ENCODE peak calls at places on chromosomes 1 and 21, in eight cellular contexts. P is GM23338, X is SK-N-SH, N is H1, D is K562, G is HepG2, O is endothelial cell of umbilical vein, C is GM12878. I is an unnamed sample.
A peak's percentile ranks its signal among the peaks of the same experiment; 100 is the strongest.

GRCh38 chr1:225597926-225598575 is 54.9 kb downstream of the ENAH start:
- DNase-seq in N (no peak), G (no peak), O (no peak), X (no peak), P (no peak), C (no peak), D (no peak), I (no peak)

GRCh38 chr1:7707527-7707926 is 63.6 kb upstream of the VAMP3 start:
- DNase-seq in X (no peak), O (no peak), D (no peak), G (no peak), N (no peak), C (no peak), P (no peak), I (no peak)

GRCh38 chr1:113388621-113389355 is 1.5 kb upstream of the MAGI3 start:
- DNase-seq in O (peak; percentile 29), G (peak; percentile 91), D (peak; percentile 23), N (no peak), C (no peak), P (no peak), X (peak; percentile 81), I (no peak)

GRCh38 chr21:41957991-41958766 is 4.4 kb upstream of the C2CD2 start:
- DNase-seq in P (peak; percentile 43), G (peak; percentile 80), C (no peak), O (peak; percentile 99), D (peak; percentile 66), X (no peak), N (no peak), I (peak; percentile 61)

GRCh38 chr1:40711465-40712404 is 20.2 kb downstream of the NFYC start:
- DNase-seq in C (no peak), N (no peak), X (no peak), D (peak; percentile 30), P (no peak), G (peak; percentile 50), O (peak; percentile 42), I (no peak)

GRCh38 chr1:92136316-92136715 is 56.2 kb downstream of the BTBD8 start:
- DNase-seq in X (no peak), P (no peak), C (no peak), D (no peak), N (no peak), G (no peak), O (peak; percentile 21), I (no peak)

GRCh38 chr1:7953850-7954609 is 7.5 kb upstream of the PARK7 start:
- DNase-seq in D (peak; percentile 94), G (peak; percentile 82), C (peak; percentile 85), O (peak; percentile 83), P (peak; percentile 80), N (peak; percentile 83), X (peak; percentile 96), I (peak; percentile 86)

GRCh38 chr1:7470904-7471638 is 300.0 kb upstream of the VAMP3 start:
- DNase-seq in P (no peak), N (no peak), O (peak; percentile 90), X (peak; percentile 68), G (no peak), C (peak; percentile 23), D (peak; percentile 36), I (peak; percentile 90)

GRCh38 chr1:15742339-15742801 is at the start of gene TMEM82:
- DNase-seq in C (no peak), D (peak; percentile 62), P (peak; percentile 57), G (no peak), X (no peak), O (no peak), N (peak; percentile 67), I (no peak)
- H3K4me2 ChIP-seq in C (no peak within 1 kb of the TSS), D (peak within 1 kb of the TSS; percentile 35), P (peak within 1 kb of the TSS; percentile 20), G (peak within 1 kb of the TSS; percentile 85), X (no peak within 1 kb of the TSS), O (no peak within 1 kb of the TSS), N (peak within 1 kb of the TSS; percentile 59), I (peak within 1 kb of the TSS; percentile 68)

DNA sequence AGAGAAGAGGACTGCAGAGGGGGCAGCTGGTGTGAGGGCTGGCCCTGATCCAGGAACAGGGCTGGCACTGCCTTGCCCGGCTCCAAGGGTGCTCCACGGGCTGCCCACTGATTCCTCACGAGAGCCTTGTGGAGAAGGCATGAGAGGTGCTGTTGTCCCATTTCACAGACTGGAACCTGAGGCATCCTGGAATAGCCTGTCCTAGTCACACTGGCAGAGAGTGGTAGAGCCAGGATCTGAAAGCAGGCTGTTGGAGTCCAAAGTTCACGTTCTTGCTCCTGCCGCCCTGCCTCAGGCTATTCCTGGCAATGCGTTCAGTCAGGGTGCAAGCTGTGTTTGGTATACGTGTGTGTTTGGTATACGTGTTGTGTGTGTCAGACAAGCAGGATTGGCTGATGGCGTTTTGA is 1.8 kb downstream of the RER1 start:
- DNase-seq in X (no peak), P (no peak), N (no peak), C (no peak), O (no peak), G (peak; percentile 42), D (no peak), I (no peak)
- H3K4me1 ChIP-seq in X (no peaks in the 10 kb centered on the region), P (no peaks in the 10 kb centered on the region), N (peaks cover 9% of the 10 kb centered on the region), C (peaks cover 30% of the 10 kb centered on the region), O (peaks cover 16% of the 10 kb centered on the region), G (peaks cover 34% of the 10 kb centered on the region), D (peaks cover 22% of the 10 kb centered on the region), I (peaks cover 17% of the 10 kb centered on the region)

DNA sequence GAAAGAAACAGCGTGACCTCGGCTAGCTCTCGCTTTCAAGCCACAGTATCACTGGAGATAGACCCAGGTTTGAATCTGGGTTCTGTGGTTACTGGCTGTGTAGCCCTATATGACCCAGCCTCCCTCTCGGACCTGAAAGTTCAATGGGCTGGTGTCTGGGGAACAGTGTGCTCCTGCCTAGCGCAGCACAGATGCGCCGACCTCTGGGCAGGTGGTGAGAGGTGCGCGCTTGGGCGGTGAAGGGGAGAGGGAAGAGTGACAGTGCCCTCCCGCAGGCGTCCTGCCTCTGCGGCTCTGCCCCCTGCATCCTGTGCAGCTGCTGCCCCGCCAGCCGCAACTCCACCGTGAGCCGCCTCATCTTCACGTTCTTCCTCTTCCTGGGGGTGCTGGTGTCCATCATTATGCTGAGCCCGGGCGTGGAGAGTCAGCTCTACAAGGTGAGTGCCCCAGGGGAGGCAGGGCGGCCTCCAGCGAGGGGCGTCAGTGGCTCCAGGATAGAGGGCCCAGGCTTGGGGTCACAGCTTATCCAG is 10.5 kb downstream of the SERINC2 start:
- DNase-seq in C (peak; percentile 78), O (no peak), X (no peak), P (no peak), D (no peak), G (no peak), N (no peak), I (no peak)
- TF ChIP-seq POLR2AphosphoS5 in C (no peak), O (no peak), X (no peak), P (no peak), D (no peak), G (no peak), N (no peak), I (no peak)

DNA sequence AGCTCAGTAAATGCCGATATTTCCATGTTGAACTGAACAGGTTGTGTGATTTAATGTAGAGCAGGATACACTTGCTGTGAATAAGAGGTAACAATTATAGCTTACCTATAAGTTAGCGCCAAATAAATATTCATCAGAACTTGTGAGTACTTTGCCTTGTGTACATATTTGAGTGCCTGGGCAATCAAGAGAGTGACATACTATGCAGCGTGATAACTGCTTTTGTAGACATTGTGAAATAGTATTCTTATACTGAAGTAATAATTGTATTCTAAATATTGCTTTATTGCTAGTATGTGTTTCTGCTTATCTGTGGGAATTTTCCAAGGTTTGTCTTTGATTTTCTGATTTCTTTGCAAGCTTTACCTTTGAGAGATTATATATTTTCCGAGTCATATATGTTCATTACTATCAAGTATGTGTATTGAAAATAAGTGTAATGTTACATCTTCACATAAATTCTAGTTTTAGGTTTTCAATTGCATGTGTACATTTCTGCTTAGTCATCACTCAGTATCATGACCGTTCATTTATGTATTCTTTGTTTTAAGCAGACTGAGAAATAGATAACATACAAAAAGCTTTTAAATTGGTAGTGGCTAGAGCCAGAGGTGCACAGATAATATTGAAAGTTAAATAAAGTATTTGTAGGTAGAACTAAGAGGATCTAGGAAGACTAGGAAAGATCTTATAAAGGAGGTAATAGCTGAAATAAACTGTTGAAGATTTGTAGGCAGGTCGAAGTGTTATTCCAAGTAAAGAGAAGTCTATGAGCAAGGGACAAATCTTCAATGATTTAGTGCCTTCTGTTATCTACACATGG is 19.5 kb downstream of the USP25 start:
- DNase-seq in D (no peak), G (peak; percentile 48), C (no peak), X (no peak), N (no peak), O (peak; percentile 48), P (no peak), I (no peak)
- H3K4me2 ChIP-seq in D (peak overlapping the region; percentile 30), G (peak overlapping the region; percentile 13), C (no peak overlapping the region), X (no peak overlapping the region), N (no peak overlapping the region), O (peak overlapping the region; percentile 28), P (no peak overlapping the region), I (no peak overlapping the region)

GRCh38 chr1:208597571-208597970 is 353.4 kb upstream of the PLXNA2 start:
- DNase-seq in G (no peak), N (no peak), X (no peak), C (no peak), P (no peak), O (no peak), D (no peak), I (no peak)
- H3K4me1 ChIP-seq in G (no peaks in the 10 kb centered on the region), N (peaks cover 7% of the 10 kb centered on the region), X (no peaks in the 10 kb centered on the region), C (no peaks in the 10 kb centered on the region), P (peaks cover 40% of the 10 kb centered on the region), O (no peaks in the 10 kb centered on the region), D (no peaks in the 10 kb centered on the region), I (no peaks in the 10 kb centered on the region)

DNA sequence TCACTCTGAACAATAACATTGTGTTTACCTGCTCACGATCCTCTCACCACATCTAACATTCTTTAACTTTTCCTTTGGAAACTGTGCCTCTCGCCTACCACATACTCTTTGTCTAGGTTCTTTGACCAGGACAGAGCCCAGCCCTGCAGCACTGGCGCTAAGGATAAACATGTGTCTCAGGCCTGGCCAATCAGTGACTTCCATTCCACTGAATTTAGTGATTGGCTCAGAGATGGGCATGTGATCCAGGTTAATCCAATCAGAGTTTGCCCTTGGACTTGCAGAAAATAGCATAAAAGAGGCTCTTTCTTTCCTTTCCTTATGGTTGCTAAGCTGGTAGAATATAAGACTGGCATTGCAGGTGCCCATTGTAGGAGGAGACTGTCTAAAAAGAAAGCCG is 605.7 kb downstream of the MATN1 start:
- DNase-seq in X (no peak), P (no peak), G (no peak), D (peak; percentile 68), N (no peak), O (no peak), C (no peak), I (no peak)
- TF ChIP-seq POLR2AphosphoS5 in X (no peak), P (no peak), G (no peak), D (no peak), N (no peak), O (no peak), C (no peak), I (no peak)

GRCh38 chr1:18037651-18038050 is 69.9 kb upstream of the IGSF21 start:
- DNase-seq in N (no peak), X (no peak), D (no peak), P (no peak), C (no peak), G (no peak), O (no peak), I (no peak)

GRCh38 chr1:18041685-18042355 is 65.8 kb upstream of the IGSF21 start:
- DNase-seq in G (no peak), O (no peak), P (peak; percentile 57), D (no peak), N (peak; percentile 50), X (peak; percentile 74), C (no peak), I (no peak)

GRCh38 chr1:18035145-18035544 is 72.5 kb upstream of the IGSF21 start:
- DNase-seq in C (no peak), D (no peak), G (no peak), N (no peak), X (no peak), P (no peak), O (no peak), I (no peak)

GRCh38 chr1:18041107-18041506 is 66.5 kb upstream of the IGSF21 start:
- DNase-seq in N (no peak), X (no peak), C (no peak), O (no peak), D (no peak), G (no peak), P (no peak), I (no peak)

GRCh38 chr1:18038051-18038450 is 69.5 kb upstream of the IGSF21 start:
- DNase-seq in C (no peak), D (no peak), N (no peak), O (no peak), P (no peak), G (no peak), X (no peak), I (no peak)
- H3K4me2 ChIP-seq in C (no peak overlapping the region), D (no peak overlapping the region), N (no peak overlapping the region), O (no peak overlapping the region), P (no peak overlapping the region), G (no peak overlapping the region), X (no peak overlapping the region), I (no peak overlapping the region)